ENCODE peak calls at places on chromosomes 3 and 15, in nine cellular contexts. C, U, L, X, T, W, Z, P and I are unnamed samples.

GRCh38 chr15:74983725-74984231 is 11.6 kb upstream of the SCAMP5 start:
- DNase-seq in U (no peak), T (no peak), Z (no peak), C (no peak), W (no peak), L (peak), X (no peak), P (no peak), I (peak)

GRCh38 chr3:170864525-170865208 is 5.3 kb downstream of the RPL22L1 start:
- DNase-seq in U (no peak), W (no peak), X (no peak), C (no peak), T (no peak), P (no peak), L (no peak), Z (no peak), I (peak)

GRCh38 chr3:158765518-158766205 is 33.4 kb upstream of the RARRES1 start:
- DNase-seq in L (no peak), P (no peak), Z (no peak), T (no peak), W (no peak), U (no peak), C (no peak), X (no peak), I (no peak)

GRCh38 chr3:13015286-13016082 is 57.7 kb downstream of the IQSEC1 start:
- DNase-seq in L (peak), U (no peak), C (no peak), X (no peak), Z (no peak), T (no peak), W (no peak), P (peak), I (peak)

GRCh38 chr15:39589193-39589814 is 8.4 kb downstream of the THBS1 start:
- DNase-seq in W (no peak), L (no peak), C (no peak), T (no peak), Z (no peak), X (no peak), U (no peak), P (no peak), I (no peak)

GRCh38 chr3:171783086-171783485 is 27.2 kb downstream of the PLD1 start:
- DNase-seq in W (no peak), U (no peak), Z (no peak), X (no peak), C (no peak), T (no peak), P (no peak), L (no peak), I (no peak)

GRCh38 chr3:14565791-14566588 is 25.8 kb upstream of the GRIP2 start:
- DNase-seq in W (no peak), Z (no peak), P (no peak), C (no peak), X (no peak), T (peak), U (peak), L (no peak), I (no peak)

GRCh38 chr3:112604536-112604935 is 36.4 kb downstream of the CCDC80 start:
- DNase-seq in P (no peak), Z (no peak), C (no peak), U (peak), T (peak), X (no peak), L (no peak), W (no peak), I (no peak)

GRCh38 chr15:41772720-41773331 is 1.5 kb upstream of the MAPKBP1 start:
- DNase-seq in L (peak), P (no peak), X (no peak), Z (no peak), U (peak), W (peak), C (no peak), T (peak), I (peak)

GRCh38 chr3:15099364-15100098 is 583 bp upstream of the RBSN start:
- DNase-seq in X (no peak), U (no peak), W (peak), T (peak), P (no peak), L (no peak), Z (no peak), C (no peak), I (peak)

GRCh38 chr3:12579919-12580318 is 23.0 kb downstream of the MKRN2 start:
- DNase-seq in L (no peak), T (no peak), P (no peak), X (no peak), U (peak), C (no peak), Z (no peak), W (no peak), I (no peak)

GRCh38 chr3:177468331-177468730 is 271.0 kb upstream of the TBL1XR1 start:
- DNase-seq in Z (no peak), X (no peak), P (no peak), L (no peak), U (peak), C (no peak), T (no peak), W (no peak), I (no peak)

GRCh38 chr3:63450634-63451363 is 172.7 kb downstream of the SYNPR start:
- DNase-seq in W (no peak), C (no peak), T (no peak), L (no peak), U (no peak), X (no peak), Z (no peak), P (no peak), I (no peak)
- TF ChIP-seq CTCF in W (no peak), C (no peak), T (no peak), L (no peak), U (no peak), X (no peak), Z (no peak), P (no peak), I (no peak)

GRCh38 chr3:39358302-39358701 is 24.9 kb upstream of the SLC25A38 start:
- DNase-seq in P (no peak), T (no peak), C (no peak), U (no peak), X (no peak), Z (no peak), W (no peak), L (no peak), I (no peak)

GRCh38 chr3:39362177-39362576 is 21.0 kb upstream of the SLC25A38 start:
- DNase-seq in U (no peak), W (no peak), C (no peak), T (no peak), X (no peak), Z (no peak), L (no peak), P (no peak), I (no peak)

GRCh38 chr3:39362812-39363211 is 20.4 kb upstream of the SLC25A38 start:
- DNase-seq in P (no peak), T (no peak), W (no peak), U (no peak), L (no peak), C (no peak), X (no peak), Z (no peak), I (no peak)

DNA sequence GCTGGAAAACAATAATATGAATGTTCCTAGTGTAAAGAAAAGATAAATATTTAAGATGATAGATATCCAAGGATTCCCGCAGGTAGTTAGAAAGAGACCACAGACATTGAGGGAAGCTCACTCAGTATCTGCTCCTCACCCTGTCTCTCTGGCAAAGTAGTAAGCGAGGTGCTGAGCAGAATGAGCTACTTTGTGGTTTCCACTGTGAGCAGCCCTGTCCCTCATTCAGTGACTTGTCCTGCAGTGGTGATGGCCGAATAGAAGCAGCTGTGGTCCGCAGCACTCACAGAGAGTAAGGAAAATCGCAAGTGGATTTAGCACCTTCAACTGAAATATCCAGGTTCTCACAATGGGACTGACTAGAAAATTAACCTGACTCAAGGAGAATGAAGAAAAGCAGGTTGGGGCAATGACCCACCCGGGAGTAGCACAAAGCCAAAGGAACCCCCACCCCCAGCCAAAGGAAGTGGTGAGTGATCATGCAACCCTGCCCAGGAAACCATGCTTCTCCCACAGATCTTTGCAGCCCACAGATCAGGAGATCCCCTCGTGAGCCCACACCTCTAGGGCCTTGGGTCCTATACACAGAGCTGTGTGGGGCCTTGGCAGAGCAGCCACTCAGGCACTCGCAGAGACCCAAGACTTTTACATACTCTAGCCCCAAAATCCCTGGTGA is 21.8 kb upstream of the SLC25A38 start:
- DNase-seq in T (no peak), U (no peak), W (no peak), C (no peak), P (no peak), Z (no peak), X (no peak), L (peak), I (peak)
- H3K4me3 ChIP-seq in T (no peak), U (no peak), W (no peak), C (no peak), P (no peak), Z (no peak), X (no peak), L (no peak), I (peak)

GRCh38 chr3:127747751-127748521 is 74.4 kb downstream of the MGLL start:
- DNase-seq in Z (peak), U (peak), X (peak), P (peak), C (no peak), T (no peak), W (no peak), L (no peak), I (no peak)
- TF ChIP-seq CTCF in Z (peak), U (no peak), X (no peak), P (no peak), C (no peak), T (peak), W (no peak), L (no peak), I (no peak)

GRCh38 chr3:32469151-32469874 is 33.3 kb downstream of the CMTM6 start:
- DNase-seq in C (no peak), T (no peak), L (peak), U (no peak), W (no peak), X (no peak), P (no peak), Z (no peak), I (peak)
- H3K4me3 ChIP-seq in C (peak), T (no peak), L (no peak), U (no peak), W (no peak), X (no peak), P (no peak), Z (no peak), I (no peak)